ENCODE peak calls at places on chromosomes 16 and 17, in four cellular contexts. E is IMR-90, V is A549, S is breast epithelium. N is an unnamed sample.

GRCh38 chr17:77233635-77234334 is 93.0 kb downstream of the SEC14L1 start:
- DNase-seq in S (no peak), V (peak; percentile 93), E (peak; percentile 89), N (peak; percentile 42)

GRCh38 chr17:50904522-50905459 is 38.6 kb upstream of the TOB1 start:
- DNase-seq in E (no peak), S (peak; percentile 90), V (no peak), N (peak; percentile 98)

GRCh38 chr17:12756786-12757185 is 32.5 kb upstream of the ARHGAP44 start:
- DNase-seq in S (no peak), E (peak; percentile 82), V (no peak), N (no peak)

GRCh38 chr17:41451154-41451728 is 10.5 kb upstream of the KRT38 start:
- DNase-seq in E (peak; percentile 59), S (no peak), V (no peak), N (no peak)

GRCh38 chr17:28580925-28581324 is 4.2 kb upstream of the ALDOC start:
- DNase-seq in S (no peak), V (no peak), E (no peak), N (no peak)

GRCh38 chr16:50303041-50303604 is 36.8 kb downstream of the ADCY7 start:
- DNase-seq in S (no peak), V (no peak), E (peak; percentile 57), N (no peak)

GRCh38 chr16:20695024-20695423 is 2.5 kb downstream of the ACSM1 start:
- DNase-seq in E (no peak), V (no peak), S (no peak), N (no peak)

GRCh38 chr17:6862122-6862521 is 30.6 kb upstream of the TEKT1 start:
- DNase-seq in V (no peak), E (no peak), S (no peak), N (no peak)

GRCh38 chr16:55476625-55477533 is 2.1 kb upstream of the MMP2 start:
- DNase-seq in E (no peak), V (no peak), S (no peak), N (no peak)

GRCh38 chr17:10628756-10629155 is 28.4 kb downstream of the MYH3 start:
- DNase-seq in S (no peak), V (peak; percentile 28), E (no peak), N (no peak)

GRCh38 chr17:7081341-7082062 is 1.5 kb upstream of the CLEC10A start:
- DNase-seq in V (no peak), S (no peak), E (no peak), N (no peak)

GRCh38 chr17:78683031-78683961 is 98.8 kb downstream of the CYTH1 start:
- DNase-seq in V (no peak), S (no peak), E (no peak), N (no peak)

GRCh38 chr17:78679495-78680395 is 102.3 kb downstream of the CYTH1 start:
- DNase-seq in E (no peak), S (no peak), V (no peak), N (no peak)

GRCh38 chr17:78680436-78680835 is 101.6 kb downstream of the CYTH1 start:
- DNase-seq in E (no peak), V (no peak), S (no peak), N (no peak)

GRCh38 chr17:78684026-78684425 is 98.0 kb downstream of the CYTH1 start:
- DNase-seq in S (no peak), E (no peak), V (no peak), N (peak; percentile 69)

DNA sequence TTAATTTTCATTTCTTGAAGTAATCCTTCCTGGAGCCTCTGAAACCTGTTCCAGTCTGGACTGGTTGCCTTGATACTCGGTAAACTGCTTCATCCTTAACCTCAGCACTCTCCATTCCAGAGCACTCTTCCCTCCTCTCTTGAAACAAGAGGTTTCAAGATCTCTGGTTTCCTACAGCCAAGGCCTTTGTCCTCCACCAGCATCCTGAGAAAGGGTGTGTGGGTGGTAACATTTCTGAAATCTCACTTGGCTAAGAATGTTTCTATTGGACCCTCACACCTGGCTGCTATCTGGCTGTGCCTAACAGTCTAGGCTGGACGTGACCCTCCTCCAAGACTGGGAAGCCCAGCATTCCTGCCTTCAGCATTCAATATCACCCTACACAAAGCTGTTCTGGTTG is 99.7 kb downstream of the CYTH1 start:
- DNase-seq in V (no peak), E (no peak), S (no peak), N (no peak)
- TF ChIP-seq POLR2A in V (no peak), E (no peak), S (no peak), N (no peak)

DNA sequence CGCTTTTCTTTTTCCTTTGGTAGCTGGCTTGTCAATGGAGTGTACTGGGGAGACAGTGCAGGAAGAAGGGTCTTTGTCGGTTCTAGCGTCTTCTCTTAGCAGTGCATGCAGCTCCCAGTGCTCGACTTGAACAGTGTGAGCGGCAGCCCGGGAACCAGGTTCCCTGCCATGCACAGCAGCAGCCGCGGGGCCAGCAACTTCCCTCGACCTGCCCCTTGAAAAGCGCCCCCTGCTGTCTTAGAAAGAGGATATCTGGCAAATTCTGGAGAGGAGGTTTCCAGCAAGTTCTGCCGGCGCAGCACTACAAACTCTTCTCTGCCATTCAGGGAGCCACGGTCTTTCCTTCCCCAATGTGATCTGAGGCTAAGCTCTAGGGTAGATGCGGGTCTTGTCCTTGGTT is 451.5 kb downstream of the PMP22 start:
- DNase-seq in S (no peak), E (no peak), V (peak; percentile 52), N (peak; percentile 3)
- TF ChIP-seq CTCF in S (no peak), E (no peak), V (no peak), N (no peak)

GRCh38 chr17:44006581-44007345 is 2.3 kb downstream of the NAGS start:
- DNase-seq in S (peak; percentile 99), V (peak; percentile 97), E (peak; percentile 92), N (peak; percentile 100)
- TF ChIP-seq POLR2A in S (no peak), V (peak; percentile 23), E (peak; percentile 50), N (peak; percentile 75)

GRCh38 chr17:72270530-72270929 is 149.7 kb downstream of the SOX9 start:
- DNase-seq in E (peak; percentile 3), S (no peak), V (peak; percentile 17), N (no peak)

GRCh38 chr17:72273301-72274056 is 152.7 kb downstream of the SOX9 start:
- DNase-seq in V (no peak), S (no peak), E (peak; percentile 25), N (no peak)

GRCh38 chr17:72271603-72272002 is 150.8 kb downstream of the SOX9 start:
- DNase-seq in V (no peak), E (no peak), S (no peak), N (no peak)

DNA sequence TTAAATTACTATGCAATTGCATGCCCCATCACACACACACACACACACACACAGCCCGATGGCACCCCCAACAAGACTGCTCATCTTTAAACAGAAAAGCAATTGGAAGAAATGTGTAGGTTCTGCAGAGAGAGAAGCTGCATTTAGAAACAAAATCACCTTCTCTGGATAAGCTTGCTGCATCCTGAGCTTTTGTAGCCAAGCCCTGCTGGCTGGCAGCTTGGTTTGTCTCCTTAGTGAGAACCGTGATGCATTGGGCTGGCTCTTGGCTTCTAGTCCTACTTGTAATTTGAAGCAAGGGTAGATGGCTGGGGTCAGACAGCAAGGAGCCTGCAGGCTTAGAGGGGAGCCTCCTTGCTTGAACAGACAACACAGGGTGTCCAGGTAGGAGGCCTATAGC is 153.8 kb downstream of the SOX9 start:
- DNase-seq in E (no peak), V (no peak), S (no peak), N (no peak)
- TF ChIP-seq CTCF in E (no peak), V (no peak), S (no peak), N (no peak)

DNA sequence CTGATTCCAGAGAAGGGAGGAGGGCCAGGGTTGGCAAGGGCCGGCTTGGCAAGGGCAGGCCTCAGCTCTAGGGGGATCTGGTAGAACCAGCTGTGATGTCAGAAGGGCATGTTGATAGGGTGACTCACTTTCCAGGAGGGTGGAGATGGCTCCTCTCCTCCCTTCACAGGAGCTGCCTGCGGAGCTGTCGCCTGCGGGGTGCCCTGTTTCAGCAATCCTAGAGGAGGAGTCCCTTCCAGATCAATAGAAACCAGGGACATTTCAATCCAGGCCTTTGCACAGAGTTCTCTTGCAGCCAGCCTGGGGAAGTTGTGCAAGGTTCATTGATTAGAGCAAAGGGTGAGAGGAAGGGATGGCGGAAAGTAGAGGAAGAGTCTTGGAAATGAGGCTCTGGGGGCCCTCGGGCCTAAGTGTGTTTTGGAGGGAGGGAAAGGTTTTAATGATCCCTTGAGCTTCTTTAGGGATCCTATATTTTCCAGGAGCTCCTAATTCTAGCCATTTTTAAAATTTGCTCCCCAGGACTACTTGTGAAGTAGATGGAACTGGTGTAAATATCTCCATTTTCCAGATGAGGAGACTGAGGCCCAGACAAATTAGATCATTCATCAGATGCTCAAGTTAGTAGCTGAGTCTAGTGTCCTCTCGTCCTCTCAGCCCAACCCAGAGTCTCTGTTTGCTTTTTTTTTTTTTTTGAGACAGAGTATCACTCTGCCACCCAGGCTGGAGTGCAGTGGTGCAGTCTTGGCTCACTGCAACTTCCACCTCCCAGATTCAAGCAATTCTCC is 24.8 kb upstream of the CSNK2A2 start:
- DNase-seq in V (peak; percentile 19), E (peak; percentile 25), S (no peak), N (no peak)
- TF ChIP-seq POLR2A in V (no peak), E (no peak), S (no peak), N (no peak)

GRCh38 chr16:85514295-85514600 is 98.9 kb upstream of the GSE1 start:
- DNase-seq in V (no peak), S (no peak), E (peak; percentile 68), N (peak; percentile 89)
- TF ChIP-seq CTCF in V (no peak), S (no peak), E (no peak), N (no peak)

DNA sequence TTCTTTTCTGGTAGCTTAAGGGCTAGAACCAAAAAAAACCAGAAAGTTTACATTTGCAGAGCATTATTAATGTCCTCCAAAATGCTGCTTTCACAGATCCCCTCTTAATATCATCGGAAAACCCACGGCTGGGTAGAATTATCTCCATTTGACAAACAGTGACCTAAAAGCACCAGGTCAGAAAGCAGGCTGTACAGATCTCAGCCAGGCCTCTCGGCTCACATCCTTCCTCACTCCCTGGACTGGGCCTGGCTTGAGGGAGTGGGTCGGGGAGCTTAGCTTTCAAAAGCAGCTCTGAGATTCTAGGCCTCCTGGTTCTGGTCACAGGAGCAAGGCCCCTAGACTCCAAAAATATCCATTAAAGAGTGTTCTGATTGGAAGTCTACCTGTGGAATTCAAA is 9.1 kb upstream of the SLC12A3 start:
- DNase-seq in S (no peak), V (no peak), E (no peak), N (no peak)
- TF ChIP-seq POLR2A in S (no peak), V (no peak), E (no peak), N (no peak)

N was measured in thyroid gland.